ENCODE peak calls at places on chromosomes 2 and 18, in ten cellular contexts. J, O, T, P, I, B, U, Z, C and N are unnamed samples.

GRCh38 chr2:2960817-2961216 is 416.8 kb downstream of the EIPR1 start:
- DNase-seq in T (no peak), U (no peak), I (no peak), O (no peak), J (no peak), C (no peak), P (no peak), Z (no peak), B (no peak), N (no peak)

GRCh38 chr2:39156107-39156506 is 35.3 kb upstream of the SOS1 start:
- DNase-seq in J (no peak), I (no peak), B (no peak), P (no peak), C (no peak), U (no peak), Z (no peak), T (no peak), O (peak; percentile 60), N (no peak)

GRCh38 chr2:23009545-23010149 is 375.3 kb upstream of the KLHL29 start:
- DNase-seq in O (peak; percentile 60), Z (no peak), B (peak; percentile 29), I (no peak), T (no peak), P (peak; percentile 38), U (peak; percentile 14), J (peak; percentile 77), C (no peak), N (peak; percentile 20)

GRCh38 chr2:15747698-15748471 is 156.2 kb downstream of the DDX1 start:
- DNase-seq in T (no peak), O (no peak), C (peak; percentile 82), Z (peak; percentile 80), B (no peak), I (no peak), U (peak; percentile 2), P (no peak), J (no peak), N (no peak)

GRCh38 chr18:49813071-49813320 is 337 bp downstream of the ACAA2 start:
- DNase-seq in J (no peak), C (peak; percentile 56), O (peak; percentile 70), Z (no peak), I (peak; percentile 78), P (peak; percentile 60), U (peak; percentile 42), T (peak; percentile 65), B (peak; percentile 32), N (no peak)

GRCh38 chr2:96856776-96857673 is 791 bp downstream of the ANKRD39 start:
- DNase-seq in O (peak; percentile 63), P (no peak), Z (no peak), J (peak; percentile 31), B (no peak), C (peak; percentile 37), I (no peak), T (no peak), U (no peak), N (no peak)

GRCh38 chr2:66212749-66213148 is 222.2 kb upstream of the MEIS1 start:
- DNase-seq in J (no peak), I (no peak), O (no peak), P (no peak), B (no peak), C (no peak), U (no peak), Z (no peak), T (no peak), N (no peak)

GRCh38 chr18:59874166-59874565 is 25.6 kb upstream of the PMAIP1 start:
- DNase-seq in J (no peak), T (no peak), P (peak; percentile 33), C (no peak), O (peak; percentile 92), B (no peak), Z (no peak), I (no peak), U (peak; percentile 94), N (no peak)

GRCh38 chr2:222977121-222977520 is 74.9 kb upstream of the KCNE4 start:
- DNase-seq in I (no peak), P (no peak), J (no peak), O (no peak), C (no peak), U (no peak), B (no peak), T (no peak), Z (no peak), N (no peak)

GRCh38 chr2:19733951-19734425 is 167.8 kb downstream of the TTC32 start:
- DNase-seq in P (no peak), J (no peak), O (peak; percentile 76), C (no peak), I (no peak), Z (no peak), U (peak; percentile 79), T (no peak), B (no peak), N (no peak)

GRCh38 chr2:12269041-12269972 is 447.4 kb upstream of the TRIB2 start:
- DNase-seq in T (no peak), J (no peak), O (no peak), P (no peak), Z (no peak), C (no peak), I (no peak), B (no peak), U (no peak), N (no peak)

GRCh38 chr2:222424729-222425671 is 657 bp downstream of the SGPP2 start:
- DNase-seq in C (peak; percentile 50), U (no peak), T (peak; percentile 57), J (peak; percentile 18), O (no peak), Z (no peak), B (peak; percentile 34), I (peak; percentile 69), P (peak; percentile 32), N (peak; percentile 10)

GRCh38 chr2:54613794-54614257 is 109.6 kb upstream of the EML6 start:
- DNase-seq in I (no peak), C (no peak), U (peak; percentile 87), J (no peak), B (no peak), Z (no peak), P (no peak), T (no peak), O (peak; percentile 17), N (no peak)

GRCh38 chr18:49013961-49014604 is 63.3 kb upstream of the SMAD7 start:
- DNase-seq in U (no peak), T (no peak), C (no peak), O (no peak), J (no peak), I (peak; percentile 32), Z (no peak), P (peak; percentile 4), B (no peak), N (no peak)

GRCh38 chr18:37778417-37779165 is 213.0 kb upstream of the CELF4 start:
- DNase-seq in U (no peak), C (peak; percentile 84), P (peak; percentile 84), I (peak; percentile 83), T (peak; percentile 66), O (peak; percentile 65), J (peak; percentile 89), Z (peak; percentile 69), B (peak; percentile 64), N (peak; percentile 57)

GRCh38 chr2:9556121-9556869 is 665 bp upstream of the ADAM17 start:
- DNase-seq in P (no peak), U (peak; percentile 33), O (peak; percentile 61), J (no peak), B (no peak), C (no peak), Z (no peak), T (no peak), I (no peak), N (no peak)

GRCh38 chr18:47513614-47514013 is 262.2 kb upstream of the SKOR2 start:
- DNase-seq in P (no peak), J (no peak), C (no peak), B (no peak), O (no peak), U (no peak), T (no peak), Z (no peak), I (no peak), N (no peak)

GRCh38 chr2:218501665-218502064 is 66.5 kb downstream of the USP37 start:
- DNase-seq in U (peak; percentile 73), B (no peak), P (peak; percentile 8), T (no peak), J (no peak), O (peak; percentile 58), I (no peak), Z (no peak), C (no peak), N (peak; percentile 5)

GRCh38 chr2:242032780-242033656 is 163.5 kb downstream of the RTP5 start:
- DNase-seq in T (no peak), I (peak; percentile 41), B (no peak), J (no peak), O (no peak), U (no peak), C (no peak), Z (no peak), P (no peak), N (no peak)

GRCh38 chr2:58484201-58484600 is 243.1 kb upstream of the FANCL start:
- DNase-seq in I (no peak), T (no peak), O (peak; percentile 86), U (peak; percentile 97), B (no peak), C (no peak), J (no peak), Z (no peak), P (no peak), N (no peak)
- H3K27me3 ChIP-seq in I (no peaks in the 10 kb centered on the region), T (no peaks in the 10 kb centered on the region), O (no peaks in the 10 kb centered on the region), U (no peaks in the 10 kb centered on the region), B (no peaks in the 10 kb centered on the region), C (no peaks in the 10 kb centered on the region), J (no peaks in the 10 kb centered on the region), Z (no peaks in the 10 kb centered on the region), P (no peaks in the 10 kb centered on the region), N (no peaks in the 10 kb centered on the region)

GRCh38 chr18:13629841-13630747 is 96.3 kb downstream of the FAM210A start:
- DNase-seq in B (peak; percentile 39), U (peak; percentile 43), I (no peak), T (no peak), Z (peak; percentile 64), C (peak; percentile 76), J (peak; percentile 67), P (peak; percentile 82), O (peak; percentile 75), N (peak; percentile 80)
- H3K27ac ChIP-seq in B (no peak overlapping the region), U (no peak overlapping the region), I (no peak overlapping the region), T (no peak overlapping the region), Z (no peak overlapping the region), C (no peak overlapping the region), J (no peak overlapping the region), P (peak overlapping the region; percentile 13), O (no peak overlapping the region), N (peak overlapping the region; percentile 53)

DNA sequence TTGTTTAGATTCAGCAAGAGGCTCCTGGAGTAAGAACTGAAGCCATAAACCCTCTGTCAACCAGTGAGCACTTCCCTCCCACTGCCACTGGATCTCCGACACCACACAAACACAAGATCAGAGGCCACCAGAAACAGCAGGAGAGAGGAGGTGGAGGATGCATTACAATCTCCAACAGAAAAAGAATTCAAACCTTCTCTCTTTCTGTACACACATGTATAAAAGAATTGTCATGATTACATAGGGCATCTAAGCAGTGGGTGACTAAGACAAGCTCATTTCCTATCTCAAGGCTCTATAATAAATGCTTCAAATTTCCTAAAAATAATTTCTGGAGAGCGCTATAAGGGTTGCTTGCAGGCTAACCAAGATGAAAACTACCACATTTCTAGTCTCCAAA is 27.1 kb downstream of the TBC1D8 start:
- DNase-seq in C (no peak), J (no peak), U (no peak), T (no peak), P (no peak), I (no peak), O (peak; percentile 70), Z (no peak), B (no peak), N (no peak)
- H3K4me3 ChIP-seq in C (no peak overlapping the region), J (no peak overlapping the region), U (no peak overlapping the region), T (no peak overlapping the region), P (no peak overlapping the region), I (no peak overlapping the region), O (peak overlapping the region; percentile 32), Z (no peak overlapping the region), B (no peak overlapping the region), N (no peak overlapping the region)

GRCh38 chr18:57425096-57425495 is 10.1 kb upstream of the ONECUT2 start:
- DNase-seq in Z (no peak), P (no peak), T (peak; percentile 66), U (no peak), J (no peak), O (no peak), C (no peak), I (no peak), B (no peak), N (no peak)
- H3K27me3 ChIP-seq in Z (peaks cover 10% of the 10 kb centered on the region), P (peaks cover 51% of the 10 kb centered on the region), T (no peaks in the 10 kb centered on the region), U (peaks cover 31% of the 10 kb centered on the region), J (no peaks in the 10 kb centered on the region), O (peaks cover 62% of the 10 kb centered on the region), C (peaks cover 89% of the 10 kb centered on the region), I (peaks cover 59% of the 10 kb centered on the region), B (peaks cover 15% of the 10 kb centered on the region), N (peaks cover 73% of the 10 kb centered on the region)